ENCODE peak calls at places on chromosome 9, in nine cellular contexts. One of them, this sample, is unnamed.

GRCh38 chr9:16960084-16960483 is 89.6 kb upstream of the BNC2 start:
- DNase-seq in BJ: no peak
- DNase-seq in prostate gland: no peak
- DNase-seq in AG04449: no peak
- DNase-seq in neural progenitor cell: no peak
- DNase-seq in lung: no peak
- DNase-seq in psoas muscle: no peak
- DNase-seq in endothelial cell: no peak
- DNase-seq in nephron progenitor cell: no peak
- DNase-seq in this sample: no peak

GRCh38 chr9:76297721-76298239 is 96.4 kb downstream of the RFK start:
- DNase-seq in BJ: peak
- DNase-seq in prostate gland: no peak
- DNase-seq in AG04449: no peak
- DNase-seq in neural progenitor cell: no peak
- DNase-seq in lung: no peak
- DNase-seq in psoas muscle: peak
- DNase-seq in endothelial cell: no peak
- DNase-seq in nephron progenitor cell: peak
- DNase-seq in this sample: no peak

GRCh38 chr9:95264954-95265615 is 52.4 kb downstream of the FANCC start:
- DNase-seq in BJ: no peak
- DNase-seq in prostate gland: no peak
- DNase-seq in AG04449: no peak
- DNase-seq in neural progenitor cell: peak
- DNase-seq in lung: no peak
- DNase-seq in psoas muscle: no peak
- DNase-seq in endothelial cell: no peak
- DNase-seq in nephron progenitor cell: no peak
- DNase-seq in this sample: no peak

GRCh38 chr9:119955276-119955675 is 586.0 kb upstream of the BRINP1 start:
- DNase-seq in BJ: peak
- DNase-seq in prostate gland: no peak
- DNase-seq in AG04449: no peak
- DNase-seq in neural progenitor cell: no peak
- DNase-seq in lung: no peak
- DNase-seq in psoas muscle: no peak
- DNase-seq in endothelial cell: no peak
- DNase-seq in nephron progenitor cell: no peak
- DNase-seq in this sample: no peak

GRCh38 chr9:121744002-121744686 is 92.7 kb downstream of the DAB2IP start:
- DNase-seq in BJ: no peak
- DNase-seq in prostate gland: peak
- DNase-seq in AG04449: no peak
- DNase-seq in neural progenitor cell: peak
- DNase-seq in lung: no peak
- DNase-seq in psoas muscle: peak
- DNase-seq in endothelial cell: no peak
- DNase-seq in nephron progenitor cell: peak
- DNase-seq in this sample: no peak

GRCh38 chr9:130893250-130894101 is 3.1 kb downstream of the QRFP start:
- DNase-seq in BJ: no peak
- DNase-seq in prostate gland: peak
- DNase-seq in AG04449: no peak
- DNase-seq in neural progenitor cell: peak
- DNase-seq in lung: peak
- DNase-seq in psoas muscle: peak
- DNase-seq in endothelial cell: peak
- DNase-seq in nephron progenitor cell: peak
- DNase-seq in this sample: no peak

GRCh38 chr9:113343732-113344231 is 3.7 kb upstream of the WDR31 start:
- DNase-seq in BJ: no peak
- DNase-seq in prostate gland: peak
- DNase-seq in AG04449: no peak
- DNase-seq in neural progenitor cell: no peak
- DNase-seq in lung: peak
- DNase-seq in psoas muscle: peak
- DNase-seq in endothelial cell: no peak
- DNase-seq in nephron progenitor cell: no peak
- DNase-seq in this sample: no peak

GRCh38 chr9:105046907-105047651 is 119.1 kb upstream of the ABCA1 start:
- DNase-seq in BJ: no peak
- DNase-seq in prostate gland: no peak
- DNase-seq in AG04449: no peak
- DNase-seq in neural progenitor cell: no peak
- DNase-seq in lung: no peak
- DNase-seq in psoas muscle: no peak
- DNase-seq in endothelial cell: no peak
- DNase-seq in nephron progenitor cell: no peak
- DNase-seq in this sample: no peak

GRCh38 chr9:76459691-76460635 is 981 bp downstream of the GCNT1 start:
- DNase-seq in BJ: no peak
- DNase-seq in prostate gland: peak
- DNase-seq in AG04449: no peak
- DNase-seq in neural progenitor cell: peak
- DNase-seq in lung: no peak
- DNase-seq in psoas muscle: no peak
- DNase-seq in endothelial cell: peak
- DNase-seq in nephron progenitor cell: peak
- DNase-seq in this sample: no peak

GRCh38 chr9:131657456-131657855 is 82.4 kb downstream of the RAPGEF1 start:
- DNase-seq in BJ: no peak
- DNase-seq in prostate gland: no peak
- DNase-seq in AG04449: no peak
- DNase-seq in neural progenitor cell: no peak
- DNase-seq in lung: no peak
- DNase-seq in psoas muscle: no peak
- DNase-seq in endothelial cell: no peak
- DNase-seq in nephron progenitor cell: no peak
- DNase-seq in this sample: peak

GRCh38 chr9:79471577-79472543 is 99.9 kb upstream of the TLE4 start:
- DNase-seq in BJ: no peak
- DNase-seq in prostate gland: peak
- DNase-seq in AG04449: no peak
- DNase-seq in neural progenitor cell: peak
- DNase-seq in lung: peak
- DNase-seq in psoas muscle: peak
- DNase-seq in endothelial cell: no peak
- DNase-seq in nephron progenitor cell: no peak
- DNase-seq in this sample: no peak

GRCh38 chr9:911003-911402 is 65.5 kb upstream of the DMRT3 start:
- DNase-seq in BJ: no peak
- DNase-seq in prostate gland: no peak
- DNase-seq in AG04449: no peak
- DNase-seq in neural progenitor cell: no peak
- DNase-seq in lung: no peak
- DNase-seq in psoas muscle: no peak
- DNase-seq in endothelial cell: no peak
- DNase-seq in nephron progenitor cell: no peak
- DNase-seq in this sample: no peak
- TF ChIP-seq CTCF in BJ: no peak
- TF ChIP-seq CTCF in prostate gland: no peak
- TF ChIP-seq CTCF in AG04449: no peak
- TF ChIP-seq CTCF in neural progenitor cell: no peak
- TF ChIP-seq CTCF in lung: no peak
- TF ChIP-seq CTCF in psoas muscle: no peak
- TF ChIP-seq CTCF in endothelial cell: no peak
- TF ChIP-seq CTCF in nephron progenitor cell: peak
- TF ChIP-seq CTCF in this sample: no peak

DNA sequence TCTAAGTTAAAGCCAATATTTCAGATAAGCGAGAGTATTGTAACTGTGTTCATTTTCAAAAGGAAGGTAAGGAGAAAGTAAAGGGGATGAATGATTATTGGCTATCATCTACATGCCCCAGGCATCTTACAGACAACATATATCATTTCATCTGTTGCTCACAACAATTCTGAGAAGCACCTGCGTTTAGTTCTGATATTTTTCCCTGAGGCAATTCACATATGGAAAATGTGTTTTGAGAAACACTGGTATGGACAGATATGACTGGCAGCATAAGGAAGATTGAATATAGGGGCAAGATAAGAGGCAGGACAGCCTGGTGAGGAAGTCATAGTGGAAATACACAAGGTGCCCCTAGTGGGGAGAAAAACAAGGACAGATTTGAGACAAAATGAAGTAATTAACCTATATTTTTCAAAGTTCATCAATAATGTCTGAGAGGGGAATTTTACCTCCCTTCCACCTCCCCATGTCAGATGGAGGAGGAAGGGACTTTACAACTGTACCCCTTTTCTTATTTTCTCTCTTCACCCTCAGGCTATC is 87.7 kb upstream of the TRIM32 start:
- DNase-seq in BJ: no peak
- DNase-seq in prostate gland: no peak
- DNase-seq in AG04449: no peak
- DNase-seq in neural progenitor cell: no peak
- DNase-seq in lung: no peak
- DNase-seq in psoas muscle: no peak
- DNase-seq in endothelial cell: no peak
- DNase-seq in nephron progenitor cell: no peak
- DNase-seq in this sample: no peak
- TF ChIP-seq CTCF in BJ: peak
- TF ChIP-seq CTCF in prostate gland: no peak
- TF ChIP-seq CTCF in AG04449: no peak
- TF ChIP-seq CTCF in neural progenitor cell: peak
- TF ChIP-seq CTCF in lung: no peak
- TF ChIP-seq CTCF in psoas muscle: no peak
- TF ChIP-seq CTCF in endothelial cell: peak
- TF ChIP-seq CTCF in nephron progenitor cell: no peak
- TF ChIP-seq CTCF in this sample: no peak

GRCh38 chr9:86099695-86100364 is 472 bp upstream of the GOLM1 start:
- DNase-seq in BJ: no peak
- DNase-seq in prostate gland: peak
- DNase-seq in AG04449: no peak
- DNase-seq in neural progenitor cell: peak
- DNase-seq in lung: peak
- DNase-seq in psoas muscle: no peak
- DNase-seq in endothelial cell: peak
- DNase-seq in nephron progenitor cell: peak
- DNase-seq in this sample: peak

GRCh38 chr9:86097510-86098224 is 1.7 kb downstream of the GOLM1 start:
- DNase-seq in BJ: no peak
- DNase-seq in prostate gland: no peak
- DNase-seq in AG04449: no peak
- DNase-seq in neural progenitor cell: no peak
- DNase-seq in lung: no peak
- DNase-seq in psoas muscle: no peak
- DNase-seq in endothelial cell: no peak
- DNase-seq in nephron progenitor cell: no peak
- DNase-seq in this sample: no peak

GRCh38 chr9:86102626-86103025 is 3.3 kb upstream of the GOLM1 start:
- DNase-seq in BJ: no peak
- DNase-seq in prostate gland: no peak
- DNase-seq in AG04449: no peak
- DNase-seq in neural progenitor cell: no peak
- DNase-seq in lung: no peak
- DNase-seq in psoas muscle: no peak
- DNase-seq in endothelial cell: no peak
- DNase-seq in nephron progenitor cell: no peak
- DNase-seq in this sample: no peak

GRCh38 chr9:86096382-86096781 is 3.0 kb downstream of the GOLM1 start:
- DNase-seq in BJ: no peak
- DNase-seq in prostate gland: no peak
- DNase-seq in AG04449: no peak
- DNase-seq in neural progenitor cell: no peak
- DNase-seq in lung: no peak
- DNase-seq in psoas muscle: no peak
- DNase-seq in endothelial cell: no peak
- DNase-seq in nephron progenitor cell: no peak
- DNase-seq in this sample: no peak

GRCh38 chr9:86098793-86099694 is at the start of gene GOLM1:
- DNase-seq in BJ: no peak
- DNase-seq in prostate gland: peak
- DNase-seq in AG04449: no peak
- DNase-seq in neural progenitor cell: peak
- DNase-seq in lung: peak
- DNase-seq in psoas muscle: peak
- DNase-seq in endothelial cell: peak
- DNase-seq in nephron progenitor cell: peak
- DNase-seq in this sample: peak
- TF ChIP-seq CTCF in BJ: no peak
- TF ChIP-seq CTCF in prostate gland: peak
- TF ChIP-seq CTCF in AG04449: peak
- TF ChIP-seq CTCF in neural progenitor cell: peak
- TF ChIP-seq CTCF in lung: no peak
- TF ChIP-seq CTCF in psoas muscle: peak
- TF ChIP-seq CTCF in endothelial cell: no peak
- TF ChIP-seq CTCF in nephron progenitor cell: no peak
- TF ChIP-seq CTCF in this sample: no peak

GRCh38 chr9:37371565-37372464 is 50.7 kb upstream of the GRHPR start:
- DNase-seq in BJ: no peak
- DNase-seq in prostate gland: no peak
- DNase-seq in AG04449: peak
- DNase-seq in neural progenitor cell: no peak
- DNase-seq in lung: no peak
- DNase-seq in psoas muscle: no peak
- DNase-seq in endothelial cell: no peak
- DNase-seq in nephron progenitor cell: no peak
- DNase-seq in this sample: no peak

GRCh38 chr9:37372839-37373238 is 49.7 kb upstream of the GRHPR start:
- DNase-seq in BJ: no peak
- DNase-seq in prostate gland: no peak
- DNase-seq in AG04449: no peak
- DNase-seq in neural progenitor cell: no peak
- DNase-seq in lung: no peak
- DNase-seq in psoas muscle: no peak
- DNase-seq in endothelial cell: no peak
- DNase-seq in nephron progenitor cell: no peak
- DNase-seq in this sample: no peak

GRCh38 chr9:37370968-37371563 is 51.4 kb upstream of the GRHPR start:
- DNase-seq in BJ: no peak
- DNase-seq in prostate gland: no peak
- DNase-seq in AG04449: no peak
- DNase-seq in neural progenitor cell: no peak
- DNase-seq in lung: no peak
- DNase-seq in psoas muscle: no peak
- DNase-seq in endothelial cell: no peak
- DNase-seq in nephron progenitor cell: no peak
- DNase-seq in this sample: no peak

GRCh38 chr9:37370282-37370681 is 52.2 kb upstream of the GRHPR start:
- DNase-seq in BJ: no peak
- DNase-seq in prostate gland: no peak
- DNase-seq in AG04449: no peak
- DNase-seq in neural progenitor cell: no peak
- DNase-seq in lung: no peak
- DNase-seq in psoas muscle: no peak
- DNase-seq in endothelial cell: no peak
- DNase-seq in nephron progenitor cell: no peak
- DNase-seq in this sample: no peak

DNA sequence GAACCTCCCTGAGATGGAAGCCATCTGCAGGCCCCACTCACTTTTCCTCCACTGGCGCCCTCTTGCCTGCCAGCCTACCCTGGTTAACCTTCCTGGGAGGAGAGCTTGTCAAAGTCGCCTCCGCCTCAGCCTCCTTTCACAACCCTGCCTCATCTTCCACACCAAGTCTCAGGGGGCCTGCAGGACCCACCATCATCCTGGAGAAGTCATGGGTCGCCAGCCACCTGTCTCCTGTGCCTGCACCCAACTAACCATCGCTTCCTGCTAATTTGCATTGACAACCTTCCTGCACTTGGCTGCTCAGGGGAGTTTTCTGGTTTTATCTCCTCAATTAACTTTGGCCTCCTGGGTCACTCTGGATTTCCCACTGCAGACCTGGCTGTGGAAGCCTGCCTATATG is 52.8 kb upstream of the GRHPR start:
- DNase-seq in BJ: no peak
- DNase-seq in prostate gland: no peak
- DNase-seq in AG04449: no peak
- DNase-seq in neural progenitor cell: no peak
- DNase-seq in lung: no peak
- DNase-seq in psoas muscle: no peak
- DNase-seq in endothelial cell: no peak
- DNase-seq in nephron progenitor cell: no peak
- DNase-seq in this sample: no peak
- TF ChIP-seq CTCF in BJ: no peak
- TF ChIP-seq CTCF in prostate gland: no peak
- TF ChIP-seq CTCF in AG04449: no peak
- TF ChIP-seq CTCF in neural progenitor cell: no peak
- TF ChIP-seq CTCF in lung: no peak
- TF ChIP-seq CTCF in psoas muscle: no peak
- TF ChIP-seq CTCF in endothelial cell: no peak
- TF ChIP-seq CTCF in nephron progenitor cell: no peak
- TF ChIP-seq CTCF in this sample: no peak

This sample was measured in natural killer cell.